ENCODE peak calls at places on chromosomes 6 and 20, in six cellular contexts. F is upper lobe of right lung; Y is tibial artery; E is substantia nigra; B is breast epithelium; G is naive thymus-derived CD4-positive, alpha-beta T cell. M is an unnamed sample.
A peak's percentile ranks its signal among the peaks of the same experiment; 100 is the strongest.

GRCh38 chr6:96460052-96460700 is 61.4 kb upstream of the UFL1 start:
- DNase-seq in E (no peak), G (no peak), B (no peak), F (no peak), Y (no peak), M (no peak)

GRCh38 chr6:46490425-46491200 is 636 bp downstream of the RCAN2 start:
- DNase-seq in B (no peak), F (peak; percentile 65), G (no peak), E (peak; percentile 62), Y (peak; percentile 71), M (no peak)

GRCh38 chr6:140871911-140872310 is 1260.8 kb upstream of the GJE1 start:
- DNase-seq in F (no peak), E (no peak), Y (no peak), B (no peak), G (no peak), M (no peak)

GRCh38 chr6:51314965-51315364 is 496.3 kb downstream of the TFAP2B start:
- DNase-seq in E (no peak), B (no peak), F (no peak), Y (no peak), G (no peak), M (no peak)

GRCh38 chr6:74578339-74578738 is 627.5 kb downstream of the COL12A1 start:
- DNase-seq in F (no peak), E (no peak), G (no peak), Y (no peak), B (no peak), M (no peak)

GRCh38 chr6:28563420-28564095 is 37.9 kb downstream of the GPX5 start:
- DNase-seq in E (no peak), F (no peak), G (no peak), B (no peak), Y (no peak), M (no peak)

GRCh38 chr6:131182991-131183425 is 47.7 kb downstream of the AKAP7 start:
- DNase-seq in B (no peak), E (no peak), F (no peak), Y (no peak), G (peak; percentile 55), M (no peak)

GRCh38 chr6:148760568-148761531 is 14.0 kb downstream of the UST start:
- DNase-seq in B (no peak), Y (peak; percentile 94), G (peak; percentile 48), E (peak; percentile 18), F (no peak), M (no peak)

GRCh38 chr20:10733122-10733521 is 59.3 kb upstream of the JAG1 start:
- DNase-seq in F (no peak), Y (no peak), E (no peak), G (no peak), B (no peak), M (no peak)

GRCh38 chr20:17859616-17860232 is 108.9 kb downstream of the SNX5 start:
- DNase-seq in F (peak; percentile 75), B (no peak), G (no peak), Y (no peak), E (no peak), M (no peak)

GRCh38 chr6:133568970-133569889 is 319.7 kb upstream of the TCF21 start:
- DNase-seq in Y (no peak), G (no peak), E (no peak), F (no peak), B (no peak), M (peak; percentile 9)

GRCh38 chr6:31906122-31906521 is 4.2 kb upstream of the ZBTB12 start:
- DNase-seq in E (no peak), B (no peak), Y (no peak), F (no peak), G (no peak), M (no peak)
- H3K27ac ChIP-seq in E (no peak overlapping the region), B (no peak overlapping the region), Y (no peak overlapping the region), F (no peak overlapping the region), G (no peak overlapping the region), M (no peak overlapping the region)

GRCh38 chr6:36913082-36913481 is 27.3 kb downstream of the C6orf89 start:
- DNase-seq in F (no peak), G (no peak), Y (no peak), B (no peak), E (no peak), M (no peak)
- H3K27ac ChIP-seq in F (peak overlapping the region; percentile 24), G (peak overlapping the region; percentile 44), Y (no peak overlapping the region), B (peak overlapping the region; percentile 71), E (no peak overlapping the region), M (no peak overlapping the region)

GRCh38 chr6:154773610-154774089 is 40.4 kb downstream of the SCAF8 start:
- DNase-seq in E (no peak), Y (no peak), F (no peak), G (no peak), B (no peak), M (no peak)
- H3K27ac ChIP-seq in E (no peak overlapping the region), Y (no peak overlapping the region), F (no peak overlapping the region), G (no peak overlapping the region), B (no peak overlapping the region), M (no peak overlapping the region)

GRCh38 chr20:45813489-45813888 is 1.0 kb downstream of the UBE2C start:
- DNase-seq in G (no peak), B (no peak), Y (no peak), E (no peak), F (no peak), M (no peak)
- H3K27ac ChIP-seq in G (no peak overlapping the region), B (no peak overlapping the region), Y (no peak overlapping the region), E (no peak overlapping the region), F (no peak overlapping the region), M (no peak overlapping the region)

GRCh38 chr6:2951723-2952122 is 19.6 kb downstream of the SERPINB6 start:
- DNase-seq in F (no peak), B (no peak), G (no peak), Y (peak; percentile 77), E (no peak), M (no peak)

GRCh38 chr6:2950713-2951112 is 20.7 kb downstream of the SERPINB6 start:
- DNase-seq in E (no peak), G (no peak), B (no peak), F (no peak), Y (no peak), M (no peak)

GRCh38 chr6:2949121-2949520 is 22.2 kb downstream of the SERPINB6 start:
- DNase-seq in E (no peak), Y (no peak), G (no peak), F (no peak), B (no peak), M (no peak)

GRCh38 chr6:2948228-2949025 is 22.9 kb downstream of the SERPINB6 start:
- DNase-seq in E (no peak), F (no peak), G (no peak), Y (no peak), B (no peak), M (no peak)

GRCh38 chr6:2949536-2950083 is 21.8 kb downstream of the SERPINB6 start:
- DNase-seq in Y (no peak), E (no peak), F (no peak), G (no peak), B (no peak), M (no peak)
- H3K27ac ChIP-seq in Y (no peak overlapping the region), E (no peak overlapping the region), F (no peak overlapping the region), G (no peak overlapping the region), B (no peak overlapping the region), M (no peak overlapping the region)

GRCh38 chr6:144320746-144321145 is 35.6 kb downstream of the UTRN start:
- DNase-seq in B (no peak), Y (no peak), E (no peak), F (no peak), G (no peak), M (no peak)

GRCh38 chr6:144325232-144325631 is 40.1 kb downstream of the UTRN start:
- DNase-seq in G (no peak), Y (no peak), B (no peak), E (no peak), F (no peak), M (no peak)

GRCh38 chr6:144317736-144318135 is 32.6 kb downstream of the UTRN start:
- DNase-seq in Y (no peak), E (no peak), G (no peak), F (no peak), B (no peak), M (no peak)

GRCh38 chr6:144319193-144319592 is 34.1 kb downstream of the UTRN start:
- DNase-seq in E (no peak), F (no peak), B (no peak), Y (no peak), G (no peak), M (no peak)

DNA sequence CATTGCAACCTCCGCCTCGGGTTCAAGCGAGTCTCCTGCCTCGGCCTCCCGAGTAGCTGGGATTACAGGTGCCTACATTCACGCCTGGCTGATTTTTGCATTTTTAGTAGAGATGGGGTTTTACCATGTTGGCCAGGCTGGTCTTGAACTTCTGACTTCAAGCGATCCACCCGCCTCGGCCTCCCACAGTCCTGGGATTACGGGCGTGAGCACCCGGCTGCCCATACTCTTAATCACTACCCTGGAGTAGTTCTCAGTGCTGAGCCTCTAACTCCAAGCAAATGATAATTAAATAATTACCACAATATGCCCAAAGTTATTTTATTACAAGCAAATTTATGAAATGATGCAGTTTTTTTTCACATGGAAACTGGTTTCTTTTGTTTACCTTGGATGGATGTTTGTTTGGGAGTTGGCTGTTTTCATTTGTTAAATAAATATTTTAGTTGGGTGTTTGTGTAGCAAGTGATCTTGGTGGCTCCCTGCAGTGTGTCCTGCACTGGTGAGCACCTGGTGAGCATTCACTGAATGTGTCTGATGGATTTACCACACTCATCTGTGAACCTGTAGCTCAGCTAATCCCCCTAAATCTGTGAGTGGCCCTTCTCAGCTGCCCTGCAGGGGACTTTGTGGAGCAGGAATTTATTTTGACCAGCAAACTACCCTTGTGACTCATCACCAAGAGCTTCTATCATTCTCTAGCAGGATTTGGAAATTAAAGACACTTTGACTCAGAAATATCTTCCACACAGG is 36.9 kb downstream of the UTRN start:
- DNase-seq in G (no peak), B (no peak), Y (no peak), E (no peak), F (no peak), M (no peak)
- H3K27ac ChIP-seq in G (no peak overlapping the region), B (peak overlapping the region; percentile 30), Y (peak overlapping the region; percentile 18), E (no peak overlapping the region), F (no peak overlapping the region), M (no peak overlapping the region)

GRCh38 chr6:39836621-39837020 is 44.4 kb downstream of the DAAM2 start:
- DNase-seq in G (no peak), F (no peak), B (no peak), Y (no peak), E (no peak), M (no peak)
- H3K27ac ChIP-seq in G (no peak overlapping the region), F (no peak overlapping the region), B (no peak overlapping the region), Y (peak overlapping the region; percentile 55), E (peak overlapping the region; percentile 98), M (peak overlapping the region; percentile 91)